ENCODE peak calls at places on chromosomes 2 and 18, in seven cellular contexts. L is epithelial cell of proximal tubule; C is AML-193; A is vagina; E is fibroblast of the conjunctiva; O is stimulated activated CD4-positive, alpha-beta T cell treated with anti-CD3 and anti-CD28 coated beads, TNF-alpha, amount 100 ng/mL, for 48 hours; N is tibial artery. U is an unnamed sample.

GRCh38 chr2:224983719-224984388 is 58.4 kb downstream of the DOCK10 start:
- DNase-seq in L (no peak), C (no peak), A (no peak), E (peak), O (no peak), N (peak), U (no peak)

GRCh38 chr2:241891988-241892298 is 22.4 kb downstream of the RTP5 start:
- DNase-seq in L (no peak), C (no peak), A (no peak), E (no peak), O (no peak), N (no peak), U (no peak)

GRCh38 chr2:230627806-230628724 is 84.6 kb upstream of the CAB39 start:
- DNase-seq in L (no peak), C (no peak), A (no peak), E (peak), O (no peak), N (no peak), U (peak)

GRCh38 chr2:27356056-27356381 is 545 bp downstream of the GTF3C2 start:
- DNase-seq in L (no peak), C (peak), A (no peak), E (no peak), O (no peak), N (peak), U (no peak)

GRCh38 chr2:233353769-233354499 is at the start of gene DGKD:
- DNase-seq in L (no peak), C (peak), A (no peak), E (no peak), O (no peak), N (no peak), U (no peak)

GRCh38 chr2:206079699-206080465 is 6.1 kb downstream of the INO80D start:
- DNase-seq in L (no peak), C (no peak), A (no peak), E (no peak), O (no peak), N (no peak), U (no peak)

GRCh38 chr2:71570951-71571460 is 117.6 kb downstream of the DYSF start:
- DNase-seq in L (no peak), C (no peak), A (no peak), E (no peak), O (no peak), N (no peak), U (no peak)

GRCh38 chr2:16662440-16662839 is 3.2 kb downstream of the CYRIA start:
- DNase-seq in L (no peak), C (no peak), A (no peak), E (no peak), O (no peak), N (peak), U (no peak)

GRCh38 chr2:196335238-196335637 is 163.9 kb upstream of the STK17B start:
- DNase-seq in L (no peak), C (no peak), A (no peak), E (no peak), O (no peak), N (no peak), U (peak)

GRCh38 chr2:6973895-6974545 is 56.8 kb downstream of the RNF144A start:
- DNase-seq in L (no peak), C (no peak), A (peak), E (no peak), O (no peak), N (no peak), U (no peak)

GRCh38 chr2:28314968-28315367 is 77.7 kb upstream of the FOSL2 start:
- DNase-seq in L (no peak), C (no peak), A (no peak), E (no peak), O (no peak), N (no peak), U (no peak)

GRCh38 chr2:242027676-242028450 is 158.3 kb downstream of the RTP5 start:
- DNase-seq in L (no peak), C (no peak), A (peak), E (no peak), O (no peak), N (no peak), U (no peak)

GRCh38 chr2:175154670-175155082 is 13.3 kb downstream of the ATF2 start:
- DNase-seq in L (no peak), C (no peak), A (no peak), E (peak), O (no peak), N (no peak), U (no peak)

GRCh38 chr2:102418421-102418961 is 4.5 kb upstream of the IL18RAP start:
- DNase-seq in L (no peak), C (peak), A (no peak), E (no peak), O (no peak), N (no peak), U (no peak)

GRCh38 chr18:7269903-7270302 is 39.0 kb downstream of the LRRC30 start:
- DNase-seq in L (no peak), C (no peak), A (no peak), E (no peak), O (no peak), N (no peak), U (no peak)

GRCh38 chr2:174594451-174594850 is 3.2 kb downstream of the WIPF1 start:
- DNase-seq in L (no peak), C (no peak), A (no peak), E (no peak), O (no peak), N (no peak), U (no peak)

GRCh38 chr2:118112771-118113334 is 24.6 kb downstream of the INSIG2 start:
- DNase-seq in L (peak), C (no peak), A (no peak), E (no peak), O (no peak), N (no peak), U (peak)

GRCh38 chr2:69022548-69022947 is 9.6 kb downstream of the ANTXR1 start:
- DNase-seq in L (no peak), C (no peak), A (peak), E (no peak), O (no peak), N (no peak), U (no peak)

GRCh38 chr2:16006537-16007166 is 66.3 kb downstream of the MYCN start:
- DNase-seq in L (no peak), C (no peak), A (no peak), E (no peak), O (no peak), N (no peak), U (no peak)

GRCh38 chr2:202147775-202148174 is 74.7 kb downstream of the KIAA2012 start:
- DNase-seq in L (no peak), C (no peak), A (no peak), E (no peak), O (no peak), N (no peak), U (no peak)

GRCh38 chr2:202577250-202578183 is 57.3 kb upstream of the FAM117B start:
- DNase-seq in L (no peak), C (no peak), A (no peak), E (no peak), O (no peak), N (no peak), U (no peak)

GRCh38 chr2:19757586-19757985 is 144.2 kb downstream of the TTC32 start:
- DNase-seq in L (no peak), C (no peak), A (no peak), E (no peak), O (no peak), N (no peak), U (no peak)

GRCh38 chr18:72847771-72848170 is 20.0 kb downstream of the NETO1 start:
- DNase-seq in L (no peak), C (no peak), A (no peak), E (no peak), O (no peak), N (no peak), U (no peak)

GRCh38 chr18:49814147-49814499 is 790 bp upstream of the ACAA2 start:
- DNase-seq in L (no peak), C (peak), A (no peak), E (peak), O (peak), N (peak), U (no peak)

GRCh38 chr2:149401007-149401406 is 70.6 kb downstream of the LYPD6 start:
- DNase-seq in L (no peak), C (no peak), A (no peak), E (no peak), O (no peak), N (no peak), U (no peak)

GRCh38 chr2:145380436-145381017 is 860.6 kb upstream of the ZEB2 start:
- DNase-seq in L (peak), C (no peak), A (no peak), E (peak), O (no peak), N (no peak), U (peak)

GRCh38 chr2:26898480-26899058 is 50.6 kb downstream of the DPYSL5 start:
- DNase-seq in L (no peak), C (no peak), A (peak), E (no peak), O (no peak), N (no peak), U (no peak)

GRCh38 chr2:116141891-116142474 is 1672.5 kb upstream of the DDX18 start:
- DNase-seq in L (no peak), C (no peak), A (no peak), E (no peak), O (no peak), N (no peak), U (no peak)

GRCh38 chr18:10526211-10526949 is 553 bp downstream of the NAPG start:
- DNase-seq in L (no peak), C (no peak), A (no peak), E (no peak), O (peak), N (no peak), U (no peak)

GRCh38 chr18:49007663-49008062 is 56.9 kb upstream of the SMAD7 start:
- DNase-seq in L (no peak), C (no peak), A (no peak), E (no peak), O (no peak), N (no peak), U (no peak)

GRCh38 chr2:165203689-165204559 is at the start of gene SCN3A:
- DNase-seq in L (no peak), C (peak), A (no peak), E (peak), O (no peak), N (no peak), U (peak)

GRCh38 chr2:102337012-102337411 is 18.6 kb upstream of the IL18R1 start:
- DNase-seq in L (peak), C (no peak), A (no peak), E (peak), O (no peak), N (no peak), U (no peak)